ENCODE peak calls at places on chromosomes 6 and 20, in six cellular contexts. O, S, B, G, W and P are unnamed samples.
A peak's percentile ranks its signal among the peaks of the same experiment; 100 is the strongest.

GRCh38 chr6:151716446-151717047 is 90.9 kb upstream of the ESR1 start:
- DNase-seq in B (no peak), O (peak; percentile 14), G (no peak), W (no peak), S (no peak), P (no peak)

GRCh38 chr20:36435799-36436541 is 105.3 kb upstream of the MYL9 start:
- DNase-seq in B (peak; percentile 44), O (peak; percentile 53), G (peak; percentile 86), S (peak; percentile 52), W (peak; percentile 21), P (peak; percentile 54)

GRCh38 chr6:41200296-41200900 is 551 bp downstream of the TREML2 start:
- DNase-seq in B (no peak), S (peak; percentile 52), W (no peak), G (peak; percentile 85), O (peak; percentile 73), P (peak; percentile 24)

GRCh38 chr6:168210239-168211107 is 109.1 kb downstream of the DACT2 start:
- DNase-seq in O (no peak), W (no peak), G (peak; percentile 46), S (no peak), B (no peak), P (no peak)

GRCh38 chr20:57426156-57426769 is 35.1 kb downstream of the RBM38 start:
- DNase-seq in S (no peak), G (peak; percentile 56), W (no peak), B (no peak), O (no peak), P (no peak)

GRCh38 chr6:82507112-82507511 is 143.5 kb downstream of the TPBG start:
- DNase-seq in W (no peak), O (no peak), S (peak; percentile 40), B (peak; percentile 51), G (no peak), P (no peak)

GRCh38 chr6:13402711-13403110 is 74.4 kb upstream of the TBC1D7 start:
- DNase-seq in O (no peak), G (no peak), W (no peak), S (no peak), B (peak; percentile 67), P (no peak)

GRCh38 chr20:49610701-49611538 is 43.0 kb upstream of the PTGIS start:
- DNase-seq in B (peak; percentile 28), W (no peak), G (peak; percentile 91), S (peak; percentile 59), O (peak; percentile 90), P (peak; percentile 60)

GRCh38 chr6:17504005-17504404 is 96.1 kb upstream of the FAM8A1 start:
- DNase-seq in G (no peak), W (no peak), B (no peak), O (no peak), S (no peak), P (no peak)

GRCh38 chr6:105596284-105596755 is 193.4 kb upstream of the PREP start:
- DNase-seq in G (no peak), B (peak; percentile 99), O (no peak), S (peak; percentile 87), W (peak; percentile 99), P (peak; percentile 96)

GRCh38 chr6:166597711-166598440 is 11.4 kb upstream of the RAMACL start:
- DNase-seq in B (no peak), W (no peak), G (no peak), S (no peak), O (no peak), P (no peak)

GRCh38 chr20:7094438-7094997 is 327.0 kb downstream of the BMP2 start:
- DNase-seq in W (peak; percentile 0), O (peak; percentile 70), S (peak; percentile 16), B (peak; percentile 10), G (no peak), P (peak; percentile 22)

GRCh38 chr6:42453649-42454427 is 2.1 kb upstream of the TRERF1 start:
- DNase-seq in S (peak; percentile 29), O (no peak), G (peak; percentile 76), B (peak; percentile 66), W (peak; percentile 39), P (peak; percentile 72)

GRCh38 chr6:31122803-31123706 is 2.8 kb upstream of the CDSN start:
- DNase-seq in W (peak; percentile 76), S (peak; percentile 97), O (no peak), G (no peak), B (peak; percentile 89), P (peak; percentile 92)

GRCh38 chr20:56851552-56851951 is 222.4 kb downstream of the TFAP2C start:
- DNase-seq in O (no peak), B (no peak), W (no peak), G (no peak), S (no peak), P (no peak)

GRCh38 chr6:41621367-41621766 is 16.9 kb upstream of the MDFI start:
- DNase-seq in B (no peak), G (no peak), O (no peak), S (no peak), W (no peak), P (no peak)

GRCh38 chr20:43534791-43535350 is 24.0 kb upstream of the SGK2 start:
- DNase-seq in W (no peak), G (no peak), S (no peak), B (no peak), O (no peak), P (no peak)

GRCh38 chr6:52696418-52696817 is 25.5 kb downstream of the TMEM14A start:
- DNase-seq in G (no peak), S (no peak), B (no peak), W (no peak), O (peak; percentile 8), P (no peak)

GRCh38 chr6:38509713-38510112 is 130.0 kb downstream of the BTBD9 start:
- DNase-seq in G (no peak), W (peak; percentile 75), S (peak; percentile 49), B (peak; percentile 97), O (no peak), P (peak; percentile 77)

GRCh38 chr6:143485967-143486366 is 25.6 kb downstream of the FUCA2 start:
- DNase-seq in B (no peak), S (no peak), O (no peak), G (no peak), W (peak; percentile 34), P (peak; percentile 19)

GRCh38 chr20:51628533-51629398 is 86.2 kb upstream of the NFATC2 start:
- DNase-seq in W (peak; percentile 86), G (no peak), S (peak; percentile 86), B (peak; percentile 91), O (no peak), P (peak; percentile 74)

GRCh38 chr20:21175433-21175832 is 49.6 kb downstream of the KIZ start:
- DNase-seq in W (no peak), S (no peak), O (peak; percentile 8), G (no peak), B (no peak), P (no peak)

GRCh38 chr20:8855315-8855714 is 213.6 kb upstream of the PLCB4 start:
- DNase-seq in S (peak; percentile 54), O (no peak), G (no peak), W (peak; percentile 61), B (peak; percentile 75), P (no peak)

GRCh38 chr6:33204415-33205171 is at the start of gene HSD17B8:
- DNase-seq in B (peak; percentile 86), S (peak; percentile 88), O (peak; percentile 95), G (peak; percentile 98), W (peak; percentile 86), P (peak; percentile 94)

GRCh38 chr6:18384621-18385020 is 2.5 kb upstream of the RNF144B start:
- DNase-seq in W (no peak), B (no peak), S (no peak), G (no peak), O (no peak), P (no peak)

GRCh38 chr6:25637946-25638345 is 14.1 kb upstream of the SCGN start:
- DNase-seq in O (peak; percentile 5), S (no peak), B (no peak), W (no peak), G (no peak), P (no peak)

GRCh38 chr6:51494342-51494741 is 593.1 kb downstream of the PKHD1 start:
- DNase-seq in S (no peak), O (no peak), B (no peak), W (no peak), G (no peak), P (no peak)

GRCh38 chr6:94065707-94066337 is 646.5 kb upstream of the EPHA7 start:
- DNase-seq in O (no peak), B (no peak), S (no peak), G (no peak), W (no peak), P (no peak)

GRCh38 chr6:6730831-6731230 is 142.3 kb downstream of the LY86 start:
- DNase-seq in O (no peak), W (peak; percentile 94), G (no peak), S (peak; percentile 89), B (peak; percentile 93), P (peak; percentile 62)

GRCh38 chr6:133631421-133631820 is 257.5 kb upstream of the TCF21 start:
- DNase-seq in G (no peak), S (peak; percentile 77), B (peak; percentile 73), O (no peak), W (peak; percentile 73), P (peak; percentile 81)